ENCODE peak calls at places on chromosomes 2 and 18, in seven cellular contexts. K, X, R, M, L, S and W are unnamed samples.

GRCh38 chr2:97868986-97869721 is 126.6 kb downstream of the TMEM131 start:
- DNase-seq in S (peak; percentile 89), X (no peak), L (peak; percentile 75), K (peak; percentile 73), M (no peak), R (peak; percentile 60), W (no peak)

GRCh38 chr18:22166070-22166972 is 3.1 kb upstream of the GATA6 start:
- DNase-seq in M (no peak), K (no peak), S (no peak), L (no peak), R (peak; percentile 78), X (no peak), W (no peak)

GRCh38 chr2:196534533-196534932 is 105.0 kb upstream of the CCDC150 start:
- DNase-seq in S (no peak), K (no peak), X (no peak), M (no peak), L (no peak), R (no peak), W (no peak)

GRCh38 chr2:230737791-230738226 is 25.2 kb downstream of the CAB39 start:
- DNase-seq in S (no peak), K (no peak), M (no peak), L (no peak), R (peak; percentile 57), X (no peak), W (no peak)

GRCh38 chr2:110748489-110748867 is 16.1 kb downstream of the ACOXL start:
- DNase-seq in R (no peak), L (no peak), K (no peak), X (no peak), M (peak; percentile 49), S (no peak), W (peak; percentile 67)

GRCh38 chr2:160940271-160940670 is 220.0 kb upstream of the TANK start:
- DNase-seq in K (no peak), S (no peak), X (no peak), M (no peak), L (no peak), R (no peak), W (no peak)

GRCh38 chr2:70089220-70089945 is 2.1 kb downstream of the PCBP1 start:
- DNase-seq in K (no peak), X (no peak), S (no peak), L (no peak), R (peak; percentile 48), M (no peak), W (no peak)

GRCh38 chr18:65082907-65083306 is 667.9 kb upstream of the CDH7 start:
- DNase-seq in X (no peak), M (no peak), R (no peak), S (no peak), L (no peak), K (no peak), W (no peak)

GRCh38 chr2:95333888-95334338 is 36.8 kb downstream of the KCNIP3 start:
- DNase-seq in R (peak; percentile 60), X (no peak), M (no peak), L (peak; percentile 97), S (peak; percentile 99), K (peak; percentile 77), W (no peak)

GRCh38 chr2:159084395-159085370 is 116.2 kb downstream of the TANC1 start:
- DNase-seq in L (no peak), X (no peak), M (no peak), K (no peak), R (no peak), S (no peak), W (no peak)

GRCh38 chr2:8337321-8337720 is 344.5 kb upstream of the ID2 start:
- DNase-seq in R (no peak), X (no peak), K (no peak), S (no peak), L (no peak), M (no peak), W (no peak)

GRCh38 chr2:64537991-64538390 is 13.9 kb downstream of the AFTPH start:
- DNase-seq in X (no peak), L (no peak), M (no peak), K (no peak), R (no peak), S (peak; percentile 52), W (no peak)

GRCh38 chr18:47175283-47175894 is 775 bp downstream of the IER3IP1 start:
- DNase-seq in S (peak; percentile 5), M (no peak), R (no peak), X (no peak), K (peak; percentile 12), L (no peak), W (no peak)

GRCh38 chr18:12645751-12646203 is 12.1 kb downstream of the SPIRE1 start:
- DNase-seq in L (no peak), M (no peak), S (no peak), K (no peak), X (peak; percentile 55), R (peak; percentile 23), W (no peak)

GRCh38 chr2:43158259-43158880 is 68.0 kb downstream of the ZFP36L2 start:
- DNase-seq in L (peak; percentile 20), X (no peak), K (peak; percentile 66), M (no peak), S (peak; percentile 68), R (peak; percentile 72), W (no peak)

GRCh38 chr18:44246001-44246400 is 434.7 kb upstream of the SETBP1 start:
- DNase-seq in M (no peak), L (no peak), X (no peak), R (peak; percentile 13), S (no peak), K (no peak), W (no peak)

GRCh38 chr2:47904903-47905453 is 1.3 kb downstream of the FBXO11 start:
- DNase-seq in L (no peak), M (no peak), X (peak; percentile 43), K (no peak), S (no peak), R (no peak), W (no peak)

GRCh38 chr2:15684161-15685042 is 92.7 kb downstream of the DDX1 start:
- DNase-seq in L (no peak), M (no peak), S (no peak), R (no peak), X (no peak), K (no peak), W (no peak)

GRCh38 chr2:50491541-50492114 is 540.3 kb downstream of the NRXN1 start:
- DNase-seq in S (peak; percentile 37), X (peak; percentile 49), K (peak; percentile 35), L (no peak), M (peak; percentile 14), R (peak; percentile 54), W (no peak)

GRCh38 chr18:58005036-58005435 is 39.0 kb upstream of the NEDD4L start:
- DNase-seq in K (no peak), M (no peak), X (no peak), R (no peak), S (no peak), L (no peak), W (no peak)

GRCh38 chr2:219434718-219435525 is at the start of gene SPEG:
- DNase-seq in M (no peak), R (no peak), X (no peak), K (no peak), L (no peak), S (no peak), W (no peak)